ENCODE peak calls at places on chromosomes 12 and 14, in four cellular contexts. F is neural crest cell, W is AG09309, T is lower leg skin. Q is an unnamed sample.
A peak's percentile ranks its signal among the peaks of the same experiment; 100 is the strongest.

GRCh38 chr12:56374726-56375597 is 12.3 kb upstream of the APOF start:
- DNase-seq in F (no peak), W (no peak), T (no peak), Q (no peak)

GRCh38 chr12:121452356-121453021 is 52.6 kb downstream of the RNF34 start:
- DNase-seq in F (no peak), W (no peak), T (peak; percentile 43), Q (no peak)

GRCh38 chr12:8156416-8156815 is 399 bp upstream of the ZNF705A start:
- DNase-seq in F (no peak), W (no peak), T (no peak), Q (no peak)

GRCh38 chr12:103495158-103495782 is 498 bp downstream of the C12orf42 start:
- DNase-seq in F (peak; percentile 48), W (no peak), T (no peak), Q (peak; percentile 84)

GRCh38 chr12:33547084-33547483 is 107.5 kb upstream of the SYT10 start:
- DNase-seq in F (no peak), W (no peak), T (no peak), Q (no peak)

GRCh38 chr12:29591140-29592020 is 93.9 kb upstream of the OVCH1 start:
- DNase-seq in F (peak; percentile 25), W (no peak), T (no peak), Q (no peak)

GRCh38 chr14:90681889-90682429 is 134.3 kb downstream of the TTC7B start:
- DNase-seq in F (no peak), W (no peak), T (no peak), Q (no peak)

GRCh38 chr14:56221392-56222128 is 103.3 kb downstream of the PELI2 start:
- DNase-seq in F (no peak), W (no peak), T (no peak), Q (no peak)

GRCh38 chr14:72599579-72600470 is 294.1 kb downstream of the DPF3 start:
- DNase-seq in F (no peak), W (no peak), T (no peak), Q (no peak)

GRCh38 chr12:89968151-89968699 is 259.6 kb upstream of the ATP2B1 start:
- DNase-seq in F (no peak), W (no peak), T (no peak), Q (no peak)

GRCh38 chr14:90294872-90295271 is 36.9 kb downstream of the NRDE2 start:
- DNase-seq in F (no peak), W (no peak), T (no peak), Q (no peak)

GRCh38 chr12:29283969-29284368 is 97.0 kb downstream of the ERGIC2 start:
- DNase-seq in F (no peak), W (no peak), T (no peak), Q (no peak)

GRCh38 chr14:67674139-67674479 is 323 bp downstream of the VTI1B start:
- DNase-seq in F (peak; percentile 71), W (no peak), T (peak; percentile 63), Q (peak; percentile 67)

GRCh38 chr12:131912526-131913274 is 16.4 kb upstream of the PUS1 start:
- DNase-seq in F (no peak), W (no peak), T (peak; percentile 66), Q (no peak)

DNA sequence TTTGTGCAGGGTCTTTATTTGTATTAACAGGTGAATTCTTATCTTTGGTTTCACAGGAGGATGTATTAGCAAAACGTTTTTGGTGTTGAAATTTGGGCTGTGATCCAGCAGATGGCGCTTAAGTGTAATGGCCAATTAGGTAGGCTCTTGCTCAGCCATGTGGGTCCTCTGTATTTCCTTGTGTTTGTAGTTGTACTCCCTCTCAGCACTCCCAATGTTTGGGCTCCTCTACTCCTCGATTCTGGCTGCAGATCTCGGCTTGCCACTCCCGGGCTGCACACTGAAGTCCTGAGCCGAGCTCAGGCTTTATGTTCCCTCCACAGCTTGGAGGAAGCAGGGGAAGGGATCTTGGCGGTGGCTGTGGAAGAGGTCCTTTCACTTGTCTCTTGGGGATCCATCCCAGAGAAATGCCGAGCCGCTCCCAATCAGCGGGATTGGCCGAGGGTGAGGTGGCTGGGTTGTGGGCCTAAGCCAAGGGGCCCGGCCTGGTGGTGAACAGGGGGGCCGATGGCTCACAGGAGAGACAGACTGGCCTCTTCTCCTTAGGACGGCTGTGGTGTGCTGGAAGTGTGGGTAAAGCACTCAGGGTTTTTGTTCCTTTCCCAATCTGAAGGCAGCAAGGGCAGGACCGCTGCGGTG is 133.7 kb downstream of the AEBP2 start:
- DNase-seq in F (peak; percentile 9), W (no peak), T (no peak), Q (peak; percentile 25)
- TF ChIP-seq CTCF in F (peak; percentile 77), W (peak; percentile 69), T (no peak), Q (peak; percentile 48)

GRCh38 chr12:54228471-54228870 is 39.7 kb upstream of the SMUG1 start:
- DNase-seq in F (no peak), W (no peak), T (no peak), Q (no peak)

GRCh38 chr12:54231236-54231635 is 42.5 kb upstream of the SMUG1 start:
- DNase-seq in F (no peak), W (no peak), T (no peak), Q (no peak)

GRCh38 chr12:54230555-54230954 is 41.8 kb upstream of the SMUG1 start:
- DNase-seq in F (no peak), W (no peak), T (no peak), Q (no peak)

GRCh38 chr12:54229624-54230212 is 40.9 kb upstream of the SMUG1 start:
- DNase-seq in F (no peak), W (peak; percentile 94), T (peak; percentile 36), Q (no peak)

GRCh38 chr12:54232790-54233189 is 44.0 kb upstream of the SMUG1 start:
- DNase-seq in F (no peak), W (peak; percentile 81), T (no peak), Q (no peak)
- TF ChIP-seq CTCF in F (peak; percentile 42), W (peak; percentile 43), T (no peak), Q (no peak)

GRCh38 chr12:117114784-117115183 is 15.6 kb upstream of the TESC start:
- DNase-seq in F (no peak), W (no peak), T (no peak), Q (no peak)

GRCh38 chr12:117120787-117121186 is 21.6 kb upstream of the TESC start:
- DNase-seq in F (no peak), W (no peak), T (no peak), Q (no peak)

GRCh38 chr12:117118838-117119591 is 19.8 kb upstream of the TESC start:
- DNase-seq in F (no peak), W (no peak), T (no peak), Q (no peak)

GRCh38 chr12:117121456-117121855 is 22.2 kb upstream of the TESC start:
- DNase-seq in F (no peak), W (no peak), T (no peak), Q (no peak)

DNA sequence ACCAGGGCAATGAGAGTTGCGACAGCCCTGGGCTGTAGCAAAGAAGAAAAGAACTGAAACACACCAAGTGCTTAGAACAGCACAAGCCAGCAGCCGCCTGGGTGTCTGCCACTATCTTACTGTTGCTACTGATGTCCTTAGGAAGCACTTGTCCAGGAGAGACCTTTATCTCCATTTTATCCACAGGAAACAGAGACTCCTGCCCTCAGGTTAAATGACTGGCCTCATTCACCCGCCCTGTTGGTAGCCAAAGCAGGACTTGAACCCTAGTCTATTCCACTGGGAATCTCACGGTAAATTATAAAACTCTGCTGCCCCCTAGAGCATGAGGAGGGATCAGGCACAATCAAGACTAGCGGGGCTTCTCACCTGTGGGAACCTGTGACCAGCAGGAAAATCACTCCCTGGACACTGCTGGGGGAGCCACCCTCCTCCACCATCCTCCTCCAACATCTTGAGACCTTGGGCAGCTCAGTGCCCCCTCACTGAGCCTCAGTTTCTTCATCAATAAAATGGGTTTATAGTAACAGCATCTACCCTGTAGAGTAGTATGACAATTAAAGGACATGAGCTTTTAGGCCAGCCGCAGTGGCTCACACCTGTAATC is 20.5 kb upstream of the TESC start:
- DNase-seq in F (peak; percentile 20), W (no peak), T (no peak), Q (peak; percentile 65)
- TF ChIP-seq CTCF in F (peak; percentile 77), W (peak; percentile 59), T (no peak), Q (peak; percentile 60)

GRCh38 chr14:76644875-76645518 is 116.3 kb upstream of the VASH1 start:
- DNase-seq in F (peak; percentile 63), W (no peak), T (no peak), Q (peak; percentile 54)
- TF ChIP-seq CTCF in F (peak; percentile 84), W (peak; percentile 65), T (no peak), Q (peak; percentile 4)

DNA sequence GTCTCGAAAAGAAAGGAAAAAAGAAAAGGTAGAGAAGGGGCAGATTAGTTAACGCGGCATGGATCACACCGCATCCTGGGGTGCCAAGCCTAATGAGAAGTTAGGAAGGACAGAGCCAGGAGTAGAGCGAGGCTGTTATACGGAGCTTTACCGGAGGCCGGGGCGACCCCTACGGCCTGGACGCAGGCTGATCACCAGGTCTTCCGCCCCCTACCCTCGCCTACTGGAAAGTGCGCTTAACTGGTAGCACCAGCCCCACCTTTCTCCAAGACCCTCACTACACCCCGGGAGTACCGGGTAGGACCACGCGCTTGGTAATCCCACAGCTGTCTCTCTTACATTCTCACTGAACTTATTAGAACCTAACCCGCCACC is 33.8 kb downstream of the WBP11 start:
- DNase-seq in F (peak; percentile 33), W (no peak), T (no peak), Q (peak; percentile 19)
- TF ChIP-seq CTCF in F (no peak), W (no peak), T (no peak), Q (no peak)

DNA sequence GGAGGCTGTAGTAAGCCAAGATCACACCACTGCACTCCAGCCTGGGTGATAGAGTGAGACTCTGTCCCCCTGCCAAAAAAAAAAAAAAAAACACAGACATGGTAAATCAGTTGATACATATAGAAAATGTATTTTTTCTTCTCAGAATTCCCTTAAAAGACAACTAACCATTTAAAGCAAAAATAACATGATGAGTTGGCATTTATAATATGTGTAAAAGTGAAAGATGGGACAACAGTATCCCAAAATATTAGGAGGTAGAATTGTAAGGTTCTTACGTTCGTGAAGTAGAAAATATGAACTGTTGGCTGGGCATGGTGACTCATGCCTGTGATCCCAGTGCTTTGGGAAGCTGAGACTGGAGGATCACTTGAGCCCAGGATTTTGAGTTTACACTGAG is 296.7 kb downstream of the FBXL14 start:
- DNase-seq in F (no peak), W (no peak), T (no peak), Q (no peak)
- TF ChIP-seq CTCF in F (no peak), W (no peak), T (no peak), Q (no peak)

DNA sequence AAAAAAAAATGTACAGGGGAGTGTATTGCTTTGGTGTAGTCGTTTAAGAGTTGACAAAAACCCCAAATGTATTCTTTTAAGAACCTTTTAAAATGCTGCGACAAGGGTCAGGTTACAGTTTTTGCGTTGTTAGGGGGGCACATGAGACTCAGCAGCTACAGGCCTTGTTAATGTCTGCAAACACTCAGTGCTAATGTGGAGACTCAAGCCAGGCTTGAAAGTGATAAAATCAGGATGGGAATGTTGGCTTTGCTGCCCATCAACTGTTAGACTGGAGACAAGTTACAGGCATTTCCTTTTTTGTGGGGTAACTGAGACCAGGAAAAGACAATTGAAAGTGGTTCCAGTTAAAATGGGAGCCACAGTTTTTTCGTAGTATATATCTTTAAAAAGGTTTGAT is 84.8 kb downstream of the PRKCH start:
- DNase-seq in F (no peak), W (no peak), T (no peak), Q (no peak)
- TF ChIP-seq CTCF in F (no peak), W (no peak), T (no peak), Q (no peak)

Q was measured in GM20000.